ENCODE peak calls at places on chromosome 4, in four cellular contexts. Y is thyroid gland, M is uterus, O is endodermal cell. J is an unnamed sample.

GRCh38 chr4:69523385-69524132 is 27.9 kb upstream of the UGT2B4 start:
- DNase-seq in Y (no peak), M (no peak), O (no peak), J (no peak)

GRCh38 chr4:80434238-80434637 is 98.7 kb downstream of the CFAP299 start:
- DNase-seq in Y (no peak), M (no peak), O (no peak), J (no peak)

GRCh38 chr4:81142744-81143143 is 72.3 kb downstream of the PRKG2 start:
- DNase-seq in Y (no peak), M (peak; percentile 20), O (no peak), J (no peak)

GRCh38 chr4:177263818-177264217 is 45.9 kb upstream of the NEIL3 start:
- DNase-seq in Y (no peak), M (no peak), O (peak; percentile 47), J (no peak)

GRCh38 chr4:5472166-5472565 is 236.2 kb downstream of the EVC2 start:
- DNase-seq in Y (no peak), M (no peak), O (no peak), J (no peak)

GRCh38 chr4:19941434-19941833 is 310.3 kb upstream of the SLIT2 start:
- DNase-seq in Y (no peak), M (no peak), O (no peak), J (no peak)

GRCh38 chr4:85221606-85222005 is 253.3 kb upstream of the ARHGAP24 start:
- DNase-seq in Y (no peak), M (no peak), O (no peak), J (no peak)

GRCh38 chr4:133320576-133321170 is 171.6 kb downstream of the PCDH10 start:
- DNase-seq in Y (no peak), M (no peak), O (peak; percentile 53), J (no peak)

GRCh38 chr4:55348436-55348835 is 2.4 kb downstream of the SRD5A3 start:
- DNase-seq in Y (no peak), M (no peak), O (no peak), J (no peak)

GRCh38 chr4:115126487-115126886 is 13.1 kb upstream of the NDST4 start:
- DNase-seq in Y (peak; percentile 6), M (no peak), O (no peak), J (no peak)

GRCh38 chr4:27357283-27357682 is 496.6 kb downstream of the STIM2 start:
- DNase-seq in Y (no peak), M (no peak), O (no peak), J (no peak)

GRCh38 chr4:150219841-150220240 is 141.6 kb downstream of the DCLK2 start:
- DNase-seq in Y (no peak), M (no peak), O (no peak), J (no peak)

GRCh38 chr4:109321232-109321631 is 18.8 kb upstream of the COL25A1 start:
- DNase-seq in Y (no peak), M (no peak), O (no peak), J (no peak)

GRCh38 chr4:26482508-26483462 is 7.5 kb downstream of the CCKAR start:
- DNase-seq in Y (no peak), M (peak; percentile 60), O (no peak), J (no peak)

GRCh38 chr4:85555210-85555609 is 80.3 kb downstream of the ARHGAP24 start:
- DNase-seq in Y (no peak), M (no peak), O (no peak), J (no peak)

DNA sequence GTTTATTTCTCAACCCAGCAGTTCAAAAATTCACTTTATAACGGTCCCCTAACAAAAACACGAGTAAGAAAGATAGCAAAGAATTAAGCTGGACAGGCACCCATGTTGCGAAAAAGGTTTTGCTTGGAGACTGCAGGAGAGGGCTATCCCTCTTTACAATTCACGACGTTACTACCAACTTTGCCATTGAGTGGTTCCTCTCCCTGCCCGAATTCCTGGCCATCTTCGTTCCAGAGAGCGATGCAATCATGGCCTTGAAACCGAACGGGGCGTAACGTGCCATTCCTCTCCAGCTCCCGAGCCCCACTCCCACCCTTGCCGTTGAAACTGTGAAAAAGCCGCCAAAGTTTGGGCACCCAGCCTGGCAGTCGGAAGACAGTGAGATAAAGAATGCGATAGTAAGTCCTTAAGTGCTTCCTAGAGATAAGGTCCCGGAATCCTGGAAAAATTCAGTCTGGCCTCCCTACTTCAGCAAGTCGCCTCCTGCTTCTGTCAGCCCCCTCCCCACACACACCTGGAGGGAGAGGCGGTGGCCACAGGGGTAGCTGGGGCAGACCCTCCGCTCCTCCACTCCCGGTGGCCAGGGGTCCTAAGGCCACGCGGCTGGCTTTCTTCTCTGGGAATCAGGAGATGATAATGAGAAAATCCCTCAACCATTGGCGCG is 65.2 kb downstream of the FBXO8 start:
- DNase-seq in Y (no peak), M (no peak), O (peak; percentile 79), J (no peak)
- H3K4me3 ChIP-seq in Y (no peak overlapping the region), M (no peak overlapping the region), O (peak overlapping the region; percentile 69), J (peak overlapping the region; percentile 53)

DNA sequence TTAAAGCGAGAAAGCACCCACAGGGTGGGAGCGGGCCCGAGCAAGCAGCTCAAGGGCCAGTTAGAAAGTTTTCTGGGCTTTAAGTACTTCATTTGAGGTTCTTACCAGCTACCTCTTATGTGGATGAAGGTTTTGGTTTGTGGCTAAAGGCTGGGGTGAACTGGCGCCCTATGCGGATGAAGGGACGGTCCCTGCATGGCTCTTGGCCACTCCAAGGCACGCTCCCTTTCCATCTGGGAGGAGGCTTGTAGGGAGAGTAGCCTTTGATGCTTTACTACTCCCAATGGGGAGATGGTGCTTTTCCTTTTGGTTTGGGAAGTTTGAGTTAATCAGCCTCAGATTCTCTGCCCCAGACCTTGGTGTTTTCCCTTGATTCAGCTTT is 17.7 kb downstream of the MRFAP1 start:
- DNase-seq in Y (no peak), M (no peak), O (no peak), J (no peak)
- H3K4me3 ChIP-seq in Y (no peak overlapping the region), M (no peak overlapping the region), O (no peak overlapping the region), J (peak overlapping the region; percentile 50)

GRCh38 chr4:72899621-72900020 is 169.9 kb downstream of the COX18 start:
- DNase-seq in Y (no peak), M (no peak), O (no peak), J (no peak)
- H3K4me3 ChIP-seq in Y (no peak overlapping the region), M (no peak overlapping the region), O (no peak overlapping the region), J (no peak overlapping the region)

GRCh38 chr4:139552506-139552905 is 3.5 kb downstream of the SETD7 start:
- DNase-seq in Y (no peak), M (no peak), O (peak; percentile 57), J (no peak)
- H3K4me3 ChIP-seq in Y (no peak overlapping the region), M (no peak overlapping the region), O (no peak overlapping the region), J (no peak overlapping the region)

DNA sequence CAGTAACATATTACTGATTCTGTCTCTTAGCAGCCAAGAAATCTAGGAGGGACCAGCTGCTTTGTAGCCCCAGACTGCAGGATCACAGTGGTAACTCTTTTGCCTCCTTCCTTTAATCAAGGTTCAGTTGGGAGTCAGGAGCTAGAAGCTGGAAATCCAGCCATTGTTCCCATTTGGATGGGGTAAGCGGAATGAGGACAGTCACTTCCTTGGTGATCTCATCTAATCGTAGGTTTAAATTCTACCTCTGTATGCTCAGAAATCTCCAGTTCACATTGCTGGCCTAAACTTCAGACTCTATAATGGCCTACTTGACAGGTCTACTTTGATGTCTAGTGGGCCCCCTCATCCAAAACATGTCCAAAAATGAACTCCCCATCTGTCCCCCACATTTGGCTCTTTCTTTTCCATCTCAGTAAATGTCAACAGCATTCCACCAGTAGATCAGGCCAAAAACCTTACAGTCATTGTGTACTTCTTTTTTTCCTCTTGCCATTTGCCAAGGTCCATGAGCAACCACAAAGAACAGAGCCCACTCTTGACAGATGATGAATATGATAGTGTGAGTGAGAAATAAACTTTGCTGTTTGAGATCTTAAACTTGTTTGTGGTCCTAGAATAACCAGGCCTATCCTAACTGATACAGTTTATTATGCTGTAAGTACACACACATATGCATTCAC is 40.1 kb downstream of the WWC2 start:
- DNase-seq in Y (no peak), M (no peak), O (no peak), J (no peak)
- H3K4me3 ChIP-seq in Y (no peak overlapping the region), M (no peak overlapping the region), O (no peak overlapping the region), J (no peak overlapping the region)

DNA sequence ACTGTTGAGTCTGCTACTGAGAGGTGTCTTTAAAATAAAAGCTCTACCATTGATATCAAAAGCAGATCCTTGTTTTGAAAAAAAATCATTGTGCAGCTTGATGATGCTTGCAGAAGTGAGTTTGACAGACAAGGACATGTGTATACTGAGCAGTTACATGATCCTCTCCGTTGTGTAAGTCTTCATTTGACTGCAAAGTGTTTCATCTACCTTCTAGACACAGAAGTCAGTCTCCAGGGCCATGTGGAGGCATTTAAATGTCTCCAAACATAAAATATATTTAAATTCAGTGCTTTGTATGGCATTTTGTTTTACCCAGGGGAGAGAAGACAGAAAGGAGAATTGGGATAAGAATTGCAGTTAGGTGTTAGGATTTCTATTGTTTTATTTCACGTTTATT is 107.8 kb upstream of the MYOZ2 start:
- DNase-seq in Y (no peak), M (no peak), O (no peak), J (no peak)
- H3K4me3 ChIP-seq in Y (no peak overlapping the region), M (peak overlapping the region; percentile 39), O (no peak overlapping the region), J (peak overlapping the region; percentile 55)

GRCh38 chr4:140071043-140071442 is 82.9 kb downstream of the MAML3 start:
- DNase-seq in Y (no peak), M (no peak), O (no peak), J (no peak)
- H3K4me3 ChIP-seq in Y (no peak overlapping the region), M (no peak overlapping the region), O (no peak overlapping the region), J (no peak overlapping the region)

GRCh38 chr4:7041246-7041645 is 1.9 kb upstream of the TADA2B start:
- DNase-seq in Y (no peak), M (no peak), O (no peak), J (no peak)
- H3K4me3 ChIP-seq in Y (no peak overlapping the region), M (no peak overlapping the region), O (no peak overlapping the region), J (no peak overlapping the region)

J was measured in tibial artery.